ENCODE peak calls at places on chromosomes 2 and 18, in five cellular contexts. One of them, this sample, is unnamed.
A peak's percentile ranks its signal among the peaks of the same experiment; 100 is the strongest.

GRCh38 chr2:187569571-187569970 is 15.3 kb upstream of the TFPI start:
- DNase-seq in A673: no peak
- DNase-seq in body of pancreas: no peak
- DNase-seq in astrocyte of the spinal cord: no peak
- DNase-seq in NT2/D1: no peak
- DNase-seq in this sample: no peak

GRCh38 chr2:232333361-232334135 is 45.0 kb upstream of the ALPP start:
- DNase-seq in A673: peak; percentile 17
- DNase-seq in body of pancreas: peak; percentile 8
- DNase-seq in astrocyte of the spinal cord: no peak
- DNase-seq in NT2/D1: peak; percentile 28
- DNase-seq in this sample: peak; percentile 41

GRCh38 chr2:45279356-45279755 is 270.1 kb upstream of the SIX2 start:
- DNase-seq in A673: no peak
- DNase-seq in body of pancreas: no peak
- DNase-seq in astrocyte of the spinal cord: no peak
- DNase-seq in NT2/D1: no peak
- DNase-seq in this sample: no peak

GRCh38 chr18:22546905-22547304 is 129.2 kb upstream of the CTAGE1 start:
- DNase-seq in A673: no peak
- DNase-seq in body of pancreas: no peak
- DNase-seq in astrocyte of the spinal cord: no peak
- DNase-seq in NT2/D1: no peak
- DNase-seq in this sample: no peak

GRCh38 chr18:49648811-49649210 is 87.0 kb downstream of the LIPG start:
- DNase-seq in A673: no peak
- DNase-seq in body of pancreas: no peak
- DNase-seq in astrocyte of the spinal cord: no peak
- DNase-seq in NT2/D1: no peak
- DNase-seq in this sample: no peak

GRCh38 chr2:219520079-219520478 is 5.8 kb downstream of the ASIC4 start:
- DNase-seq in A673: no peak
- DNase-seq in body of pancreas: no peak
- DNase-seq in astrocyte of the spinal cord: no peak
- DNase-seq in NT2/D1: no peak
- DNase-seq in this sample: no peak

GRCh38 chr2:9326975-9327374 is 96.4 kb downstream of the ITGB1BP1 start:
- DNase-seq in A673: peak; percentile 43
- DNase-seq in body of pancreas: no peak
- DNase-seq in astrocyte of the spinal cord: peak; percentile 37
- DNase-seq in NT2/D1: peak; percentile 27
- DNase-seq in this sample: no peak

GRCh38 chr18:61719676-61720075 is 173.1 kb downstream of the RNF152 start:
- DNase-seq in A673: no peak
- DNase-seq in body of pancreas: no peak
- DNase-seq in astrocyte of the spinal cord: no peak
- DNase-seq in NT2/D1: no peak
- DNase-seq in this sample: no peak

GRCh38 chr2:233830111-233830760 is 24.1 kb downstream of the HJURP start:
- DNase-seq in A673: no peak
- DNase-seq in body of pancreas: no peak
- DNase-seq in astrocyte of the spinal cord: no peak
- DNase-seq in NT2/D1: no peak
- DNase-seq in this sample: no peak

GRCh38 chr2:7452110-7452851 is 535.1 kb downstream of the RNF144A start:
- DNase-seq in A673: no peak
- DNase-seq in body of pancreas: no peak
- DNase-seq in astrocyte of the spinal cord: no peak
- DNase-seq in NT2/D1: no peak
- DNase-seq in this sample: no peak

GRCh38 chr2:138395565-138396306 is 105.8 kb upstream of the SPOPL start:
- DNase-seq in A673: peak; percentile 39
- DNase-seq in body of pancreas: no peak
- DNase-seq in astrocyte of the spinal cord: peak; percentile 72
- DNase-seq in NT2/D1: no peak
- DNase-seq in this sample: no peak

GRCh38 chr2:54708584-54709340 is 14.7 kb upstream of the EML6 start:
- DNase-seq in A673: no peak
- DNase-seq in body of pancreas: peak; percentile 80
- DNase-seq in astrocyte of the spinal cord: no peak
- DNase-seq in NT2/D1: no peak
- DNase-seq in this sample: peak; percentile 73

GRCh38 chr2:190603374-190603773 is 45.5 kb upstream of the NAB1 start:
- DNase-seq in A673: no peak
- DNase-seq in body of pancreas: no peak
- DNase-seq in astrocyte of the spinal cord: no peak
- DNase-seq in NT2/D1: no peak
- DNase-seq in this sample: no peak

GRCh38 chr2:143205106-143205764 is 76.0 kb downstream of the ARHGAP15 start:
- DNase-seq in A673: peak; percentile 43
- DNase-seq in body of pancreas: no peak
- DNase-seq in astrocyte of the spinal cord: peak; percentile 3
- DNase-seq in NT2/D1: no peak
- DNase-seq in this sample: peak; percentile 29

GRCh38 chr2:71618327-71619113 is 165.2 kb downstream of the DYSF start:
- DNase-seq in A673: peak; percentile 36
- DNase-seq in body of pancreas: no peak
- DNase-seq in astrocyte of the spinal cord: no peak
- DNase-seq in NT2/D1: no peak
- DNase-seq in this sample: peak; percentile 53

GRCh38 chr18:36412778-36413177 is 115.3 kb downstream of the FHOD3 start:
- DNase-seq in A673: peak; percentile 5
- DNase-seq in body of pancreas: peak; percentile 36
- DNase-seq in astrocyte of the spinal cord: peak; percentile 29
- DNase-seq in NT2/D1: no peak
- DNase-seq in this sample: no peak

GRCh38 chr2:197286805-197287595 is 23.6 kb downstream of the ANKRD44 start:
- DNase-seq in A673: peak; percentile 73
- DNase-seq in body of pancreas: peak; percentile 42
- DNase-seq in astrocyte of the spinal cord: peak; percentile 91
- DNase-seq in NT2/D1: no peak
- DNase-seq in this sample: no peak

GRCh38 chr2:64615844-64616536 is 37.7 kb downstream of the SERTAD2 start:
- DNase-seq in A673: no peak
- DNase-seq in body of pancreas: no peak
- DNase-seq in astrocyte of the spinal cord: no peak
- DNase-seq in NT2/D1: no peak
- DNase-seq in this sample: no peak

GRCh38 chr18:52163478-52163877 is 176.5 kb upstream of the DCC start:
- DNase-seq in A673: no peak
- DNase-seq in body of pancreas: no peak
- DNase-seq in astrocyte of the spinal cord: no peak
- DNase-seq in NT2/D1: no peak
- DNase-seq in this sample: no peak

GRCh38 chr18:68960355-68960754 is 162.5 kb downstream of the CCDC102B start:
- DNase-seq in A673: no peak
- DNase-seq in body of pancreas: no peak
- DNase-seq in astrocyte of the spinal cord: peak; percentile 32
- DNase-seq in NT2/D1: no peak
- DNase-seq in this sample: no peak

GRCh38 chr2:150126143-150126725 is 361.2 kb downstream of the RND3 start:
- DNase-seq in A673: no peak
- DNase-seq in body of pancreas: no peak
- DNase-seq in astrocyte of the spinal cord: no peak
- DNase-seq in NT2/D1: no peak
- DNase-seq in this sample: no peak

GRCh38 chr2:15660491-15661294 is 69.0 kb downstream of the DDX1 start:
- DNase-seq in A673: no peak
- DNase-seq in body of pancreas: no peak
- DNase-seq in astrocyte of the spinal cord: no peak
- DNase-seq in NT2/D1: no peak
- DNase-seq in this sample: no peak

GRCh38 chr2:85183078-85183477 is 49.9 kb downstream of the TCF7L1 start:
- DNase-seq in A673: no peak
- DNase-seq in body of pancreas: no peak
- DNase-seq in astrocyte of the spinal cord: no peak
- DNase-seq in NT2/D1: no peak
- DNase-seq in this sample: no peak

GRCh38 chr2:200130762-200131166 is 175.4 kb downstream of the MAIP1 start:
- DNase-seq in A673: no peak
- DNase-seq in body of pancreas: no peak
- DNase-seq in astrocyte of the spinal cord: peak; percentile 73
- DNase-seq in NT2/D1: no peak
- DNase-seq in this sample: no peak

GRCh38 chr2:66929632-66930385 is 467.3 kb upstream of the ETAA1 start:
- DNase-seq in A673: peak; percentile 61
- DNase-seq in body of pancreas: peak; percentile 92
- DNase-seq in astrocyte of the spinal cord: peak; percentile 72
- DNase-seq in NT2/D1: no peak
- DNase-seq in this sample: no peak

GRCh38 chr18:44181951-44182350 is 498.7 kb upstream of the SETBP1 start:
- DNase-seq in A673: no peak
- DNase-seq in body of pancreas: no peak
- DNase-seq in astrocyte of the spinal cord: no peak
- DNase-seq in NT2/D1: no peak
- DNase-seq in this sample: no peak

GRCh38 chr18:68800075-68800474 is 2.2 kb downstream of the CCDC102B start:
- DNase-seq in A673: no peak
- DNase-seq in body of pancreas: no peak
- DNase-seq in astrocyte of the spinal cord: peak; percentile 23
- DNase-seq in NT2/D1: no peak
- DNase-seq in this sample: no peak

GRCh38 chr2:192038152-192038551 is 156.6 kb downstream of the TMEFF2 start:
- DNase-seq in A673: no peak
- DNase-seq in body of pancreas: no peak
- DNase-seq in astrocyte of the spinal cord: no peak
- DNase-seq in NT2/D1: no peak
- DNase-seq in this sample: no peak

GRCh38 chr2:192030289-192030688 is 164.4 kb downstream of the TMEFF2 start:
- DNase-seq in A673: no peak
- DNase-seq in body of pancreas: no peak
- DNase-seq in astrocyte of the spinal cord: no peak
- DNase-seq in NT2/D1: no peak
- DNase-seq in this sample: no peak

GRCh38 chr2:192035731-192036442 is 158.8 kb downstream of the TMEFF2 start:
- DNase-seq in A673: peak; percentile 57
- DNase-seq in body of pancreas: no peak
- DNase-seq in astrocyte of the spinal cord: peak; percentile 43
- DNase-seq in NT2/D1: no peak
- DNase-seq in this sample: peak; percentile 31
- H3K4me3 ChIP-seq in A673: no peak overlapping the region
- H3K4me3 ChIP-seq in body of pancreas: no peak overlapping the region
- H3K4me3 ChIP-seq in astrocyte of the spinal cord: no peak overlapping the region
- H3K4me3 ChIP-seq in NT2/D1: no peak overlapping the region
- H3K4me3 ChIP-seq in this sample: peak overlapping the region; percentile 5

DNA sequence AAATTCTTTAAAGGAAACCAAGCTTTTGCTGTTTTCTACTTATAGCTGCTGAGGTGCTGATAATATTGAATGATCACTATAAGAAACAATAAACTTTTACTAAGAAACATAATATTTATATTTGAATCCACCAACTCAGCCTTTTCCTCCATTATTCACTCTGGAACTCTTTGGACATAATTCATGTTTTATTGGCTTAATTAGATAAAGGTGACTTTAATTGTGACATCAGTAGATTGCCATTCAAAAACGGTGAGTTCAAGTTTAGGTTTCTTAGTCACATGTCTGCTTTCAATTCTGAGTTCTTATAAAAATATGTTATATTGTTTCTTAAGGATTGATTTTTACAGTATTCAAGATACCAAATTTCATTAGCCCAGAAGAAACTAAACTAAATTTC is 24.0 kb downstream of the CCDC85A start:
- DNase-seq in A673: no peak
- DNase-seq in body of pancreas: no peak
- DNase-seq in astrocyte of the spinal cord: no peak
- DNase-seq in NT2/D1: no peak
- DNase-seq in this sample: no peak
- H3K4me3 ChIP-seq in A673: no peak overlapping the region
- H3K4me3 ChIP-seq in body of pancreas: no peak overlapping the region
- H3K4me3 ChIP-seq in astrocyte of the spinal cord: no peak overlapping the region
- H3K4me3 ChIP-seq in NT2/D1: no peak overlapping the region
- H3K4me3 ChIP-seq in this sample: no peak overlapping the region

GRCh38 chr2:149018971-149019370 is 19.5 kb upstream of the LYPD6B start:
- DNase-seq in A673: no peak
- DNase-seq in body of pancreas: no peak
- DNase-seq in astrocyte of the spinal cord: no peak
- DNase-seq in NT2/D1: no peak
- DNase-seq in this sample: peak; percentile 70

GRCh38 chr2:149019768-149020167 is 18.7 kb upstream of the LYPD6B start:
- DNase-seq in A673: no peak
- DNase-seq in body of pancreas: no peak
- DNase-seq in astrocyte of the spinal cord: no peak
- DNase-seq in NT2/D1: no peak
- DNase-seq in this sample: peak; percentile 35

GRCh38 chr2:149021271-149021719 is 17.2 kb upstream of the LYPD6B start:
- DNase-seq in A673: no peak
- DNase-seq in body of pancreas: no peak
- DNase-seq in astrocyte of the spinal cord: no peak
- DNase-seq in NT2/D1: no peak
- DNase-seq in this sample: no peak

GRCh38 chr2:149021761-149022160 is 16.7 kb upstream of the LYPD6B start:
- DNase-seq in A673: no peak
- DNase-seq in body of pancreas: no peak
- DNase-seq in astrocyte of the spinal cord: no peak
- DNase-seq in NT2/D1: no peak
- DNase-seq in this sample: no peak

GRCh38 chr2:149020432-149020851 is 18.1 kb upstream of the LYPD6B start:
- DNase-seq in A673: no peak
- DNase-seq in body of pancreas: peak; percentile 16
- DNase-seq in astrocyte of the spinal cord: no peak
- DNase-seq in NT2/D1: no peak
- DNase-seq in this sample: no peak
- H3K4me3 ChIP-seq in A673: no peak overlapping the region
- H3K4me3 ChIP-seq in body of pancreas: no peak overlapping the region
- H3K4me3 ChIP-seq in astrocyte of the spinal cord: no peak overlapping the region
- H3K4me3 ChIP-seq in NT2/D1: no peak overlapping the region
- H3K4me3 ChIP-seq in this sample: no peak overlapping the region

GRCh38 chr2:96262306-96262705 is 3.5 kb downstream of the TMEM127 start:
- DNase-seq in A673: no peak
- DNase-seq in body of pancreas: no peak
- DNase-seq in astrocyte of the spinal cord: no peak
- DNase-seq in NT2/D1: no peak
- DNase-seq in this sample: no peak

GRCh38 chr2:96265840-96266569 is at the start of the genes CIAO1 and TMEM127:
- DNase-seq in A673: peak; percentile 99
- DNase-seq in body of pancreas: peak; percentile 98
- DNase-seq in astrocyte of the spinal cord: peak; percentile 98
- DNase-seq in NT2/D1: peak; percentile 96
- DNase-seq in this sample: peak; percentile 99

GRCh38 chr2:96265349-96265839 is 403 bp downstream of the TMEM127 start:
- DNase-seq in A673: peak; percentile 30
- DNase-seq in body of pancreas: peak; percentile 42
- DNase-seq in astrocyte of the spinal cord: no peak
- DNase-seq in NT2/D1: peak; percentile 20
- DNase-seq in this sample: peak; percentile 38

GRCh38 chr2:96264656-96265348 is 995 bp downstream of the TMEM127 start:
- DNase-seq in A673: peak; percentile 67
- DNase-seq in body of pancreas: peak; percentile 35
- DNase-seq in astrocyte of the spinal cord: peak; percentile 46
- DNase-seq in NT2/D1: peak; percentile 16
- DNase-seq in this sample: peak; percentile 67

DNA sequence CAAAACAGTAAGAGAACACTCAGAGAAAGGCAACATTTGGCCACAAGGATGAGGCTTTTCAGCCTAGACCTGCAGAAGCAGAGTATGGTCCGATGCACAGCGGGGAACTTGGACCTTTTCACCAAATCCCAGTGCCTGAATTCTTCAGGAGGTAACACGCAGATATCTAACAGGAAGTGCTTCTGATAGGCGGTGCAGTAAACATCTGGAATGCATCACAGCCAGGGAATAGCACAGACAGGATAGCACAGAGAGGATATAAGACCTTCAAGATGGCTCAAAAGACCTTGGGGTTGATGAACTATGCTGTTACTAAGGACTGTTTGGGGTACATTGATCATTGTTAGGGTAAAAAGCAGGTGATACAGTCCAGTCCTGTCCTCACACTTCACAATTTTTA is 1.7 kb downstream of the TMEM127 start:
- DNase-seq in A673: no peak
- DNase-seq in body of pancreas: no peak
- DNase-seq in astrocyte of the spinal cord: no peak
- DNase-seq in NT2/D1: no peak
- DNase-seq in this sample: no peak
- H3K4me3 ChIP-seq in A673: peak overlapping the region; percentile 98
- H3K4me3 ChIP-seq in body of pancreas: no peak overlapping the region
- H3K4me3 ChIP-seq in astrocyte of the spinal cord: no peak overlapping the region
- H3K4me3 ChIP-seq in NT2/D1: no peak overlapping the region
- H3K4me3 ChIP-seq in this sample: no peak overlapping the region